ENCODE peak calls at places on chromosomes 11 and 22, in four cellular contexts. One of them, this sample, is unnamed.

GRCh38 chr11:93857413-93858185 is 7.2 kb upstream of the VSTM5 start:
- DNase-seq in breast epithelium: no peak
- DNase-seq in thoracic aorta: no peak
- DNase-seq in kidney: no peak
- DNase-seq in this sample: no peak

GRCh38 chr11:115084191-115084590 is 405.9 kb downstream of the NXPE2 start:
- DNase-seq in kidney: no peak
- DNase-seq in thoracic aorta: no peak
- DNase-seq in breast epithelium: no peak
- DNase-seq in this sample: no peak

GRCh38 chr22:29306830-29307657 is 594 bp downstream of the GAS2L1 start:
- DNase-seq in kidney: peak
- DNase-seq in thoracic aorta: no peak
- DNase-seq in breast epithelium: peak
- DNase-seq in this sample: no peak

GRCh38 chr11:34890812-34891211 is 25.4 kb downstream of the APIP start:
- DNase-seq in thoracic aorta: no peak
- DNase-seq in breast epithelium: no peak
- DNase-seq in kidney: no peak
- DNase-seq in this sample: peak

GRCh38 chr11:64728757-64729365 is 5.9 kb upstream of the NRXN2 start:
- DNase-seq in kidney: peak
- DNase-seq in thoracic aorta: no peak
- DNase-seq in breast epithelium: no peak
- DNase-seq in this sample: no peak

GRCh38 chr11:103257360-103257759 is 148.1 kb downstream of the DYNC2H1 start:
- DNase-seq in thoracic aorta: no peak
- DNase-seq in kidney: no peak
- DNase-seq in breast epithelium: no peak
- DNase-seq in this sample: no peak

GRCh38 chr11:17861036-17861755 is 126.6 kb downstream of the KCNC1 start:
- DNase-seq in thoracic aorta: no peak
- DNase-seq in breast epithelium: no peak
- DNase-seq in kidney: no peak
- DNase-seq in this sample: no peak

GRCh38 chr11:105718641-105719040 is 108.8 kb downstream of the GRIA4 start:
- DNase-seq in kidney: no peak
- DNase-seq in breast epithelium: no peak
- DNase-seq in thoracic aorta: no peak
- DNase-seq in this sample: no peak

GRCh38 chr22:30250039-30250565 is 3.5 kb upstream of the LIF start:
- DNase-seq in breast epithelium: no peak
- DNase-seq in kidney: no peak
- DNase-seq in thoracic aorta: no peak
- DNase-seq in this sample: no peak

GRCh38 chr11:18294862-18295261 is 27.1 kb downstream of the HPS5 start:
- DNase-seq in breast epithelium: no peak
- DNase-seq in thoracic aorta: no peak
- DNase-seq in kidney: no peak
- DNase-seq in this sample: no peak

GRCh38 chr22:29197096-29197495 is 8.6 kb upstream of the EMID1 start:
- DNase-seq in thoracic aorta: no peak
- DNase-seq in kidney: peak
- DNase-seq in breast epithelium: no peak
- DNase-seq in this sample: no peak

GRCh38 chr11:120719348-120719747 is 207.8 kb downstream of the GRIK4 start:
- DNase-seq in breast epithelium: no peak
- DNase-seq in thoracic aorta: no peak
- DNase-seq in kidney: no peak
- DNase-seq in this sample: no peak

GRCh38 chr11:118621071-118621815 is 13.8 kb downstream of the PHLDB1 start:
- DNase-seq in thoracic aorta: peak
- DNase-seq in breast epithelium: peak
- DNase-seq in kidney: peak
- DNase-seq in this sample: peak

GRCh38 chr11:120013325-120014250 is 124.3 kb downstream of the TRIM29 start:
- DNase-seq in kidney: no peak
- DNase-seq in breast epithelium: no peak
- DNase-seq in thoracic aorta: no peak
- DNase-seq in this sample: no peak

GRCh38 chr22:11628651-11629511 is 3899.1 kb upstream of the OR11H1 start:
- DNase-seq in thoracic aorta: no peak
- DNase-seq in breast epithelium: no peak
- DNase-seq in kidney: peak
- DNase-seq in this sample: no peak

GRCh38 chr11:78050964-78051831 is 12.5 kb upstream of the THRSP start:
- DNase-seq in thoracic aorta: no peak
- DNase-seq in breast epithelium: no peak
- DNase-seq in kidney: no peak
- DNase-seq in this sample: no peak

GRCh38 chr22:37208401-37209139 is 3.7 kb downstream of the SSTR3 start:
- DNase-seq in thoracic aorta: no peak
- DNase-seq in kidney: peak
- DNase-seq in breast epithelium: peak
- DNase-seq in this sample: no peak

GRCh38 chr11:126127284-126127845 is 64.7 kb upstream of the CDON start:
- DNase-seq in kidney: no peak
- DNase-seq in breast epithelium: no peak
- DNase-seq in thoracic aorta: no peak
- DNase-seq in this sample: no peak

GRCh38 chr11:13010737-13011342 is 1.7 kb downstream of the RASSF10 start:
- DNase-seq in breast epithelium: no peak
- DNase-seq in thoracic aorta: no peak
- DNase-seq in kidney: peak
- DNase-seq in this sample: no peak

GRCh38 chr11:101390539-101390938 is 193.3 kb downstream of the TRPC6 start:
- DNase-seq in kidney: no peak
- DNase-seq in breast epithelium: no peak
- DNase-seq in thoracic aorta: no peak
- DNase-seq in this sample: no peak

GRCh38 chr22:19970479-19971275 is 29.1 kb upstream of the TXNRD2 start:
- DNase-seq in kidney: no peak
- DNase-seq in breast epithelium: peak
- DNase-seq in thoracic aorta: no peak
- DNase-seq in this sample: no peak

GRCh38 chr22:34847072-34847471 is 218.9 kb upstream of the ISX start:
- DNase-seq in thoracic aorta: no peak
- DNase-seq in breast epithelium: no peak
- DNase-seq in kidney: no peak
- DNase-seq in this sample: no peak

GRCh38 chr11:115497303-115497702 is 6.9 kb downstream of the CADM1 start:
- DNase-seq in breast epithelium: no peak
- DNase-seq in thoracic aorta: no peak
- DNase-seq in kidney: no peak
- DNase-seq in this sample: no peak

GRCh38 chr11:110951041-110951440 is 238.8 kb upstream of the ARHGAP20 start:
- DNase-seq in thoracic aorta: no peak
- DNase-seq in breast epithelium: no peak
- DNase-seq in kidney: no peak
- DNase-seq in this sample: no peak

GRCh38 chr22:46300491-46300890 is 3.8 kb downstream of the GTSE1 start:
- DNase-seq in breast epithelium: no peak
- DNase-seq in kidney: peak
- DNase-seq in thoracic aorta: no peak
- DNase-seq in this sample: no peak

GRCh38 chr22:39896313-39896996 is 2.9 kb upstream of the ENTHD1 start:
- DNase-seq in breast epithelium: no peak
- DNase-seq in thoracic aorta: no peak
- DNase-seq in kidney: no peak
- DNase-seq in this sample: no peak

GRCh38 chr22:50706481-50707125 is 31.4 kb upstream of the ACR start:
- DNase-seq in breast epithelium: no peak
- DNase-seq in kidney: peak
- DNase-seq in thoracic aorta: no peak
- DNase-seq in this sample: no peak

GRCh38 chr22:43851058-43851978 is 11.0 kb downstream of the SULT4A1 start:
- DNase-seq in kidney: peak
- DNase-seq in breast epithelium: peak
- DNase-seq in thoracic aorta: no peak
- DNase-seq in this sample: no peak

GRCh38 chr11:62547691-62548281 is 1.2 kb upstream of the AHNAK start:
- DNase-seq in kidney: no peak
- DNase-seq in breast epithelium: peak
- DNase-seq in thoracic aorta: no peak
- DNase-seq in this sample: no peak

GRCh38 chr11:84536456-84536855 is 1090.7 kb downstream of the DLG2 start:
- DNase-seq in kidney: no peak
- DNase-seq in thoracic aorta: no peak
- DNase-seq in breast epithelium: no peak
- DNase-seq in this sample: no peak

GRCh38 chr22:32531228-32531627 is 56.6 kb downstream of the FBXO7 start:
- DNase-seq in kidney: peak
- DNase-seq in thoracic aorta: no peak
- DNase-seq in breast epithelium: no peak
- DNase-seq in this sample: no peak

GRCh38 chr11:2420502-2421225 is 20.1 kb downstream of the TSSC4 start:
- DNase-seq in kidney: peak
- DNase-seq in thoracic aorta: no peak
- DNase-seq in breast epithelium: peak
- DNase-seq in this sample: no peak

GRCh38 chr11:504053-504993 is 2.7 kb downstream of the RNH1 start:
- DNase-seq in breast epithelium: no peak
- DNase-seq in thoracic aorta: no peak
- DNase-seq in kidney: peak
- DNase-seq in this sample: no peak

GRCh38 chr11:128629516-128630106 is 42.3 kb upstream of the ETS1 start:
- DNase-seq in thoracic aorta: no peak
- DNase-seq in kidney: peak
- DNase-seq in breast epithelium: no peak
- DNase-seq in this sample: no peak
- H3K4me3 ChIP-seq in thoracic aorta: no peak
- H3K4me3 ChIP-seq in kidney: no peak
- H3K4me3 ChIP-seq in breast epithelium: no peak
- H3K4me3 ChIP-seq in this sample: no peak

DNA sequence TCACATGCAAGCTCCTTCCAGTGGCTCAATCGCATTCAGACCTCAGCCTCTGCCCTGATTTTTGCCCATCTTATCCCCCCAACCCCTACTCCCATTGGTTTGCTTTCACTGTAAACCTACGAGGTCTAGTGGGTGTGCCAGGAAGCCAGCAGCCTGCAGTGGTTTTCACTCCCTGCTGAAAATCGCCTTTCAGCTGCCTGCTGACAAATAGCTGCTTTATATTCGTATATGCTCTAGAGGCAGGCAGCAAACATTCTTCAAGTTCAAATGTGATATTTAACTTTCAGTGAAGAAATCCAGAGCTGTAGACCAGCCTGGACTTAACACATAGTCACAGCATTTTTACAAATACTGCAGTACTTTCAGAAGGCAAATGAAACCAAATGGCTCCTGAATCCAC is 92.8 kb upstream of the APOA1 start:
- DNase-seq in breast epithelium: no peak
- DNase-seq in kidney: no peak
- DNase-seq in thoracic aorta: no peak
- DNase-seq in this sample: no peak
- TF ChIP-seq CTCF in breast epithelium: no peak
- TF ChIP-seq CTCF in kidney: no peak
- TF ChIP-seq CTCF in thoracic aorta: no peak
- TF ChIP-seq CTCF in this sample: no peak

GRCh38 chr22:25751174-25751581 is 9.2 kb downstream of the MYO18B start:
- DNase-seq in breast epithelium: no peak
- DNase-seq in kidney: no peak
- DNase-seq in thoracic aorta: no peak
- DNase-seq in this sample: no peak

GRCh38 chr22:25752615-25753214 is 10.7 kb downstream of the MYO18B start:
- DNase-seq in thoracic aorta: no peak
- DNase-seq in breast epithelium: no peak
- DNase-seq in kidney: no peak
- DNase-seq in this sample: no peak

GRCh38 chr22:25753252-25753651 is 11.3 kb downstream of the MYO18B start:
- DNase-seq in breast epithelium: no peak
- DNase-seq in thoracic aorta: no peak
- DNase-seq in kidney: no peak
- DNase-seq in this sample: no peak

GRCh38 chr22:25757686-25758085 is 15.7 kb downstream of the MYO18B start:
- DNase-seq in kidney: no peak
- DNase-seq in thoracic aorta: no peak
- DNase-seq in breast epithelium: no peak
- DNase-seq in this sample: no peak

GRCh38 chr22:25754527-25755202 is 12.7 kb downstream of the MYO18B start:
- DNase-seq in breast epithelium: no peak
- DNase-seq in thoracic aorta: peak
- DNase-seq in kidney: no peak
- DNase-seq in this sample: no peak
- H3K4me3 ChIP-seq in breast epithelium: no peak
- H3K4me3 ChIP-seq in thoracic aorta: peak
- H3K4me3 ChIP-seq in kidney: no peak
- H3K4me3 ChIP-seq in this sample: no peak

GRCh38 chr11:104332110-104332509 is 168.2 kb upstream of the PDGFD start:
- DNase-seq in breast epithelium: no peak
- DNase-seq in thoracic aorta: no peak
- DNase-seq in kidney: no peak
- DNase-seq in this sample: no peak
- TF ChIP-seq CTCF in breast epithelium: no peak
- TF ChIP-seq CTCF in thoracic aorta: no peak
- TF ChIP-seq CTCF in kidney: no peak
- TF ChIP-seq CTCF in this sample: peak

GRCh38 chr11:90216611-90217010 is 6.2 kb downstream of the CHORDC1 start:
- DNase-seq in thoracic aorta: no peak
- DNase-seq in breast epithelium: no peak
- DNase-seq in kidney: no peak
- DNase-seq in this sample: no peak

GRCh38 chr11:90222152-90222458 is 744 bp downstream of the CHORDC1 start:
- DNase-seq in thoracic aorta: no peak
- DNase-seq in breast epithelium: no peak
- DNase-seq in kidney: no peak
- DNase-seq in this sample: no peak

GRCh38 chr11:90220391-90220790 is 2.5 kb downstream of the CHORDC1 start:
- DNase-seq in kidney: no peak
- DNase-seq in thoracic aorta: no peak
- DNase-seq in breast epithelium: no peak
- DNase-seq in this sample: no peak

GRCh38 chr11:90218606-90219005 is 4.2 kb downstream of the CHORDC1 start:
- DNase-seq in thoracic aorta: no peak
- DNase-seq in breast epithelium: no peak
- DNase-seq in kidney: peak
- DNase-seq in this sample: no peak

DNA sequence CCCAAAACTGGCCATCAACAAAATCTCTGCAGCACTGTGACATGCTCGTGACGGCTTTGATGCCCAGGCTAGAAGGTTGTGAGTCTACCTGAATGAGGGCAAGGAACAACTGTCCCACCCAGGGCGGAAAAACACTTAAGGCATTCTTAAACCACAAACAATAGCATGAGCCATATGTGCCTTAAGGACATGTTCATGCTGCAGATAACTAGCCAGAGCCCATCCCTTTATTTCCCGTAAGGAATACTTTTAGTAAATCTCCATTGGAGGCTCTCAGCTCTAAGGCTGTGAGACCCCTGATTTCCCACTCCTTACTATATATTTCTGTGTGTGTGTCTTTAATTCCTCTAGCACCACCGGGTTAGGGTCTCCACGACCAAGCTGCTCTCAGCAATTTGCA is 3.4 kb downstream of the CHORDC1 start:
- DNase-seq in kidney: no peak
- DNase-seq in thoracic aorta: no peak
- DNase-seq in breast epithelium: no peak
- DNase-seq in this sample: no peak
- H3K4me3 ChIP-seq in kidney: no peak
- H3K4me3 ChIP-seq in thoracic aorta: no peak
- H3K4me3 ChIP-seq in breast epithelium: no peak
- H3K4me3 ChIP-seq in this sample: no peak